ENCODE peak calls at places on chromosomes 11 and 22, in four cellular contexts. One of them, this sample, is unnamed.

GRCh38 chr11:119029340-119030028 is 1.2 kb downstream of the SLC37A4 start:
- DNase-seq in astrocyte of the hippocampus: no peak
- DNase-seq in activated CD4-positive, CD25-positive, alpha-beta regulatory T cell: no peak
- DNase-seq in HT1080: no peak
- DNase-seq in this sample: no peak

GRCh38 chr11:94193288-94193687 is 64.6 kb downstream of the PANX1 start:
- DNase-seq in activated CD4-positive, CD25-positive, alpha-beta regulatory T cell: no peak
- DNase-seq in astrocyte of the hippocampus: peak; percentile 79
- DNase-seq in HT1080: peak; percentile 83
- DNase-seq in this sample: no peak

GRCh38 chr11:43947815-43948214 is 5.4 kb downstream of the C11orf96 start:
- DNase-seq in astrocyte of the hippocampus: no peak
- DNase-seq in HT1080: no peak
- DNase-seq in activated CD4-positive, CD25-positive, alpha-beta regulatory T cell: no peak
- DNase-seq in this sample: no peak

GRCh38 chr11:116114198-116114651 is 610.0 kb upstream of the CADM1 start:
- DNase-seq in activated CD4-positive, CD25-positive, alpha-beta regulatory T cell: no peak
- DNase-seq in HT1080: no peak
- DNase-seq in astrocyte of the hippocampus: peak; percentile 21
- DNase-seq in this sample: no peak

GRCh38 chr11:10349806-10350205 is 44.9 kb downstream of the ADM start:
- DNase-seq in activated CD4-positive, CD25-positive, alpha-beta regulatory T cell: no peak
- DNase-seq in astrocyte of the hippocampus: no peak
- DNase-seq in HT1080: no peak
- DNase-seq in this sample: no peak

GRCh38 chr22:37485006-37485713 is 1.0 kb downstream of the MFNG start:
- DNase-seq in astrocyte of the hippocampus: no peak
- DNase-seq in activated CD4-positive, CD25-positive, alpha-beta regulatory T cell: peak; percentile 34
- DNase-seq in HT1080: no peak
- DNase-seq in this sample: peak; percentile 34

GRCh38 chr11:118677977-118678376 is 1.5 kb downstream of the TREH start:
- DNase-seq in HT1080: no peak
- DNase-seq in activated CD4-positive, CD25-positive, alpha-beta regulatory T cell: no peak
- DNase-seq in astrocyte of the hippocampus: no peak
- DNase-seq in this sample: no peak

GRCh38 chr22:17884084-17884483 is 109.8 kb upstream of the BID start:
- DNase-seq in activated CD4-positive, CD25-positive, alpha-beta regulatory T cell: no peak
- DNase-seq in HT1080: no peak
- DNase-seq in astrocyte of the hippocampus: no peak
- DNase-seq in this sample: no peak

GRCh38 chr11:75014129-75014528 is 25.4 kb downstream of the NEU3 start:
- DNase-seq in astrocyte of the hippocampus: peak; percentile 76
- DNase-seq in activated CD4-positive, CD25-positive, alpha-beta regulatory T cell: no peak
- DNase-seq in HT1080: peak; percentile 68
- DNase-seq in this sample: no peak

GRCh38 chr11:14609902-14610301 is 33.7 kb upstream of the PDE3B start:
- DNase-seq in astrocyte of the hippocampus: no peak
- DNase-seq in activated CD4-positive, CD25-positive, alpha-beta regulatory T cell: no peak
- DNase-seq in HT1080: no peak
- DNase-seq in this sample: no peak

GRCh38 chr11:12842933-12843636 is 166.0 kb upstream of the RASSF10 start:
- DNase-seq in HT1080: peak; percentile 49
- DNase-seq in activated CD4-positive, CD25-positive, alpha-beta regulatory T cell: no peak
- DNase-seq in astrocyte of the hippocampus: peak; percentile 93
- DNase-seq in this sample: no peak